ENCODE peak calls at places on chromosomes 1 and 21, in six cellular contexts. P is HFF-Myc, A is transverse colon, G is tibial nerve, X is heart left ventricle, F is cardiac muscle cell. T is an unnamed sample.

GRCh38 chr1:169484683-169485426 is 889 bp downstream of the SLC19A2 start:
- DNase-seq in P (no peak), A (peak; percentile 57), G (peak; percentile 60), X (peak; percentile 62), F (peak; percentile 74), T (peak; percentile 68)

GRCh38 chr1:36458910-36459309 is 5.3 kb downstream of the MRPS15 start:
- DNase-seq in P (no peak), A (no peak), G (no peak), X (no peak), F (no peak), T (no peak)

GRCh38 chr21:26850116-26850643 is 5.0 kb upstream of the ADAMTS1 start:
- DNase-seq in P (no peak), A (no peak), G (no peak), X (no peak), F (peak; percentile 76), T (peak; percentile 81)

GRCh38 chr1:19384113-19384512 is 72.0 kb downstream of the SLC66A1 start:
- DNase-seq in P (no peak), A (peak; percentile 58), G (no peak), X (peak; percentile 64), F (peak; percentile 57), T (peak; percentile 46)

GRCh38 chr1:32464191-32464715 is 619 bp upstream of the ZBTB8B start:
- DNase-seq in P (no peak), A (no peak), G (no peak), X (no peak), F (no peak), T (peak; percentile 5)

GRCh38 chr1:193971595-193971994 is 785.2 kb upstream of the B3GALT2 start:
- DNase-seq in P (no peak), A (no peak), G (no peak), X (no peak), F (peak; percentile 15), T (peak; percentile 71)

GRCh38 chr1:160460683-160461287 is 60.4 kb downstream of the VANGL2 start:
- DNase-seq in P (no peak), A (no peak), G (no peak), X (no peak), F (no peak), T (no peak)

GRCh38 chr1:18927654-18928272 is 25.4 kb upstream of the ALDH4A1 start:
- DNase-seq in P (no peak), A (no peak), G (no peak), X (no peak), F (peak; percentile 67), T (peak; percentile 54)

GRCh38 chr1:5971471-5972197 is 20.6 kb downstream of the NPHP4 start:
- DNase-seq in P (no peak), A (no peak), G (no peak), X (no peak), F (no peak), T (no peak)

GRCh38 chr1:111912116-111912515 is 77.4 kb downstream of the KCND3 start:
- DNase-seq in P (no peak), A (no peak), G (no peak), X (no peak), F (no peak), T (no peak)

GRCh38 chr1:59417406-59417805 is 120.5 kb downstream of the FGGY start:
- DNase-seq in P (no peak), A (no peak), G (no peak), X (no peak), F (no peak), T (no peak)

GRCh38 chr21:29718081-29718815 is 221.5 kb downstream of the GRIK1 start:
- DNase-seq in P (no peak), A (no peak), G (no peak), X (no peak), F (peak; percentile 4), T (no peak)

DNA sequence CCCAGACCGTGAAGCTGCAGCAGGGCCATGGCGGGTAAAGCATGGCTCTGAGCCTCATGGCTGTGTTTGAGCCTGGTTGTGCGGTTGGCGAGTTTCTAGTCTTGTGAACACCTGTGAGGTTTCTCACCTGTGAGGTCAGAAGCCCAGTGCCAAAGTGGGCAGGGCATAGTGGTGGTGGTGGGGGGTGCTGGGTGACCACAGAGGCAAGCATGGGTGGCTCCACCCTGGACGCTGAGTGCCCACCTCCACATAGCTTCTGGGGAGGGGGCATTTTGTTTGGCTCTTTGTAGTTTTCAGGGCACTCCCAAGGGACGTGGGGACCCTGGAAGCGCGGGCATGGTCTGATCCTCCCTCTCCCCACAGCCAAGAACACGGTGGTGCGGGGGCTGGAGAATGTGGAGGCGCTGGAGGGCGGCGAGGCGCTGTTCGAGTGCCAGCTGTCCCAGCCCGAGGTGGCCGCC is 91.1 kb downstream of the TRIM11 start:
- DNase-seq in P (no peak), A (no peak), G (no peak), X (peak; percentile 4), F (no peak), T (no peak)
- TF ChIP-seq CTCF in P (no peak), A (no peak), G (no peak), X (no peak), F (no peak), T (no peak)

GRCh38 chr1:214514032-214514818 is 37.2 kb downstream of the PTPN14 start:
- DNase-seq in P (no peak), A (no peak), G (peak; percentile 19), X (no peak), F (peak; percentile 39), T (peak; percentile 67)
- H3K4me3 ChIP-seq in P (no peak overlapping the region), A (no peak overlapping the region), G (no peak overlapping the region), X (no peak overlapping the region), F (no peak overlapping the region), T (peak overlapping the region; percentile 3)

DNA sequence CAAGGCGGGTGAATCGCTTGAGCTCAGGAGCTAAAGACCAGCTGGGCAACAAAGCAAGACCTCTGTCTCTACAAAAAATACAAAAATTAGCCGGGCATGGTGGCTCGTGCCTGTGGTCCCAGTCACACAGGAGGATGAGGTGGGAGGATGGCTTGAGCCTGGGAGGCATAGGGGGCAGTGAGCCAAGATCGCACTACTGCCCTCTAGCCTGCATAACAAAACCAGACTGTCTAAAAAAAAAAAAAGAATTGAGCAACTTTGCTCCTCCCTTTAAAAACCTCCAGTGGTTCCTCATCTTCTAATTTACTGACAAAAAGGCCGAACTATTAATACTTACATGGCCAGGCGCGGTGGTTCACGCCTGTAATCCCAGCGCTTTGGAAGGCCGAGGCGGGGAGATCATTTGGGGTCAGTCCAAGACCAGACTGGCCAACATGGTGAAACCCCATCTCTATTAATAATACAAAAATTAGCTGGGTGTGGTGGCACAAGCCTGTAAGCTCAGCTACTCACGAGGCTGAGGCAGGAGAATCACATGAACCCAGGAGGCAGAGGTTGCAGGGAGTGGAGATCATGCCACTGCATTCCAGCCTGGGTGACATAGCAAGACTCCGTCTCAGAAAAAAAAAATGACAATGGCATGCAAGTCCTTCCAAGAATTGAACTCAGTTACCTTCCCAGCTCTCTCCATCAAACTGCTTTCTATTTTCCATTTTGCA is 4.4 kb downstream of the ACBD3 start:
- DNase-seq in P (peak; percentile 29), A (peak; percentile 46), G (peak; percentile 52), X (peak; percentile 61), F (peak; percentile 84), T (peak; percentile 41)
- TF ChIP-seq CTCF in P (peak; percentile 37), A (peak; percentile 20), G (no peak), X (peak; percentile 42), F (peak; percentile 56), T (peak; percentile 30)

DNA sequence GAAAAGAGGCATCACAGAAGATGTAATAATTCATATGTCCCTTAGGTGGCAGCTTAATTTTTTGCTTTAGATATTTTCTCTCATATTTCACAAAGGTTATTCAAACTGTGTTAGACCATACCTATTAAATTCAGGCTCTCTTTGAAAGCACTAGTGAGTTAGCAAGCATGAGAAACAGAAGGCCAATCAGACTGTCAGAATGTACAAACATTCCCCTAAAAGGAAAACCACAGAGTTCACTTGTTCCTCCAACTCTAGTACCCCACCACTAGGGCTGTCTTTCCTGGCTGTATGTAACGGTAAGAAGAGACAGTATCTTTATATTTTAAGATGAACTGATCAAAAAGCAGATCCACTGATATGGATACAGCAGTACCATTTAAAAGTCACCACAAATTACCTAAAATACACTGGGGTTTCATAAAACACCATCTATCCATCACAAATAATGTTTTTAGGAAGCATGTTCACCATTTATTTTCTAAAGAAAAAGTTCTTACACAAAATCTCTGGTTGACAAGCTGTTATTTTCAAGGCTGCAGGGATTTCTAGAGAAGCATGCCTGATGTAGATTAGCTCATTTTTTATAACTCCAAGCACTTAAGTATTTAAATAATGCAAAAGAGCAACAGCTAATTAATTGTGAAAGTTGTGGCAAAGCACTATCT is 1.8 kb downstream of the ARPC5 start:
- DNase-seq in P (peak; percentile 89), A (no peak), G (no peak), X (no peak), F (peak; percentile 92), T (peak; percentile 91)
- H3K4me3 ChIP-seq in P (peak overlapping the region; percentile 85), A (peak overlapping the region; percentile 98), G (peak overlapping the region; percentile 81), X (peak overlapping the region; percentile 82), F (peak overlapping the region; percentile 68), T (peak overlapping the region; percentile 92)

DNA sequence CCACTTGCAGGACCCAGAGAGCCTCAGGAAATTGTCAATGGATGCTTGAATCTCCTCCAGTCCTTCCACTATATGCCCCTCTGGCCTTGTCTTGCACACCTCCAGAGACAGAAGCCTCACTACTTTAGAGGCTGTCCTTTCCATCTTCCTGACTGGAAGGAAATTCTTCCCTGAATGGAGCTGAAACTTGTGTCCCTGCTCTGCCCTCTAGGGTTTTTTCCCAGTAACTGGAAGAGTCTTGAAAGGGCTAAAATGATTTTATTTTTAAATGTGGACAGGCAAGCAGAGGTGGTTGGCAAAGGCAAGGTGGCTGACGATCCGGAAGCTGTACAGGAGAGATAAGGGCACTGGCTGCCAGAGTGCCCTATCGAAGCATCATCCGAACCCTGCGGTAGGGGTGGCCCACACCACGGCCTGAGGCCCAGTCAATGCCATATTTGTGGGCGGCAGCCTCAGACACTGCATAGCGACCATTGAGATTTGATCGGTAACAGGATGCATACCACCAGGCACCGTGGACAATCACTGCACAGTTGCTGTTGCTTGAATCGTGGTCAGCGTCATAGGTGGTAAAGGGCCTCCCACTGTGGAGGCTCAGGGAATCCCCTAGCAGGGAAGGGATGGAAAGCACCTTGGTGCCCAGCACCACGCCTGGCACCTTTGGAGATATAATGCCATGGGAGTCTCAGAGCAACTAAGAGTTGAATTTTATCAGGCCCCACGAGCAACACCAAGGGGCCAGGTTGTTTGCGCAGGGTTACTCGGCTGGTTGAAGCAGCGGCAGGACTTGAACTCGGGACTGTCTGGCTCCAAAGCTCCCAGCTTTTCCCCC is 2.3 kb upstream of the MAP3K6 start:
- DNase-seq in P (no peak), A (no peak), G (no peak), X (no peak), F (peak; percentile 34), T (peak; percentile 31)
- TF ChIP-seq CTCF in P (peak; percentile 17), A (no peak), G (no peak), X (no peak), F (peak; percentile 26), T (peak; percentile 30)

GRCh38 chr1:100038401-100039306 is 68.9 kb downstream of the SLC35A3 start:
- DNase-seq in P (no peak), A (peak; percentile 79), G (peak; percentile 36), X (peak; percentile 68), F (peak; percentile 78), T (peak; percentile 74)

GRCh38 chr1:100035214-100035613 is 65.4 kb downstream of the SLC35A3 start:
- DNase-seq in P (no peak), A (no peak), G (no peak), X (no peak), F (no peak), T (no peak)

GRCh38 chr1:100036718-100037664 is 67.2 kb downstream of the SLC35A3 start:
- DNase-seq in P (no peak), A (peak; percentile 12), G (no peak), X (no peak), F (peak; percentile 55), T (peak; percentile 52)

GRCh38 chr1:100037665-100038400 is 68.0 kb downstream of the SLC35A3 start:
- DNase-seq in P (no peak), A (peak; percentile 92), G (peak; percentile 76), X (peak; percentile 93), F (peak; percentile 92), T (peak; percentile 86)

GRCh38 chr1:100039571-100039970 is 69.8 kb downstream of the SLC35A3 start:
- DNase-seq in P (no peak), A (no peak), G (no peak), X (no peak), F (no peak), T (peak; percentile 16)
- H3K4me3 ChIP-seq in P (peak overlapping the region; percentile 66), A (peak overlapping the region; percentile 89), G (peak overlapping the region; percentile 77), X (peak overlapping the region; percentile 96), F (peak overlapping the region; percentile 67), T (peak overlapping the region; percentile 85)

GRCh38 chr1:201396859-201397464 is 2.2 kb downstream of the LAD1 start:
- DNase-seq in P (no peak), A (peak; percentile 86), G (no peak), X (no peak), F (no peak), T (no peak)
- TF ChIP-seq CTCF in P (no peak), A (no peak), G (no peak), X (no peak), F (no peak), T (no peak)